ENCODE peak calls at places on chromosomes 2 and 18, in six cellular contexts. One of them, this sample, is unnamed. For H3K4me1, the result is how much of the 10 kb centered on the place peaks cover.

GRCh38 chr2:160227252-160227651 is 27.2 kb upstream of the ITGB6 start:
- DNase-seq in Panc1: no peak
- DNase-seq in spleen: no peak
- DNase-seq in sigmoid colon: no peak
- DNase-seq in transverse colon: peak
- DNase-seq in esophagus muscularis mucosa: no peak
- DNase-seq in this sample: no peak

GRCh38 chr2:196143641-196144236 is 27.6 kb downstream of the STK17B start:
- DNase-seq in transverse colon: no peak
- DNase-seq in Panc1: no peak
- DNase-seq in sigmoid colon: no peak
- DNase-seq in spleen: no peak
- DNase-seq in esophagus muscularis mucosa: no peak
- DNase-seq in this sample: no peak

GRCh38 chr2:128375454-128375853 is 56.8 kb upstream of the HS6ST1 start:
- DNase-seq in Panc1: no peak
- DNase-seq in sigmoid colon: no peak
- DNase-seq in transverse colon: no peak
- DNase-seq in spleen: peak
- DNase-seq in esophagus muscularis mucosa: no peak
- DNase-seq in this sample: peak

GRCh38 chr2:163132850-163133249 is 294.3 kb upstream of the KCNH7 start:
- DNase-seq in spleen: no peak
- DNase-seq in Panc1: no peak
- DNase-seq in esophagus muscularis mucosa: no peak
- DNase-seq in sigmoid colon: no peak
- DNase-seq in transverse colon: no peak
- DNase-seq in this sample: no peak

GRCh38 chr18:21004721-21005120 is 106.9 kb downstream of the ROCK1 start:
- DNase-seq in transverse colon: no peak
- DNase-seq in esophagus muscularis mucosa: no peak
- DNase-seq in spleen: no peak
- DNase-seq in sigmoid colon: no peak
- DNase-seq in Panc1: no peak
- DNase-seq in this sample: no peak

GRCh38 chr18:13620818-13621445 is 105.4 kb downstream of the FAM210A start:
- DNase-seq in transverse colon: no peak
- DNase-seq in sigmoid colon: peak
- DNase-seq in Panc1: no peak
- DNase-seq in esophagus muscularis mucosa: no peak
- DNase-seq in spleen: peak
- DNase-seq in this sample: no peak

GRCh38 chr2:12488365-12488972 is 228.3 kb upstream of the TRIB2 start:
- DNase-seq in sigmoid colon: no peak
- DNase-seq in esophagus muscularis mucosa: no peak
- DNase-seq in Panc1: no peak
- DNase-seq in transverse colon: no peak
- DNase-seq in spleen: peak
- DNase-seq in this sample: no peak

GRCh38 chr2:136510244-136510643 is 255.1 kb upstream of the THSD7B start:
- DNase-seq in transverse colon: no peak
- DNase-seq in sigmoid colon: no peak
- DNase-seq in Panc1: no peak
- DNase-seq in esophagus muscularis mucosa: peak
- DNase-seq in spleen: no peak
- DNase-seq in this sample: no peak

GRCh38 chr2:76688732-76689131 is 833.4 kb downstream of the LRRTM4 start:
- DNase-seq in spleen: no peak
- DNase-seq in transverse colon: no peak
- DNase-seq in sigmoid colon: no peak
- DNase-seq in Panc1: no peak
- DNase-seq in esophagus muscularis mucosa: no peak
- DNase-seq in this sample: no peak

GRCh38 chr18:71327443-71328120 is 1038.7 kb downstream of the SOCS6 start:
- DNase-seq in esophagus muscularis mucosa: no peak
- DNase-seq in sigmoid colon: no peak
- DNase-seq in spleen: no peak
- DNase-seq in Panc1: no peak
- DNase-seq in transverse colon: no peak
- DNase-seq in this sample: no peak

GRCh38 chr18:10926565-10927194 is 222.7 kb downstream of the PIEZO2 start:
- DNase-seq in spleen: no peak
- DNase-seq in esophagus muscularis mucosa: no peak
- DNase-seq in sigmoid colon: no peak
- DNase-seq in transverse colon: no peak
- DNase-seq in Panc1: no peak
- DNase-seq in this sample: no peak

GRCh38 chr2:204550738-204551137 is 5.5 kb downstream of the PARD3B start:
- DNase-seq in spleen: no peak
- DNase-seq in esophagus muscularis mucosa: no peak
- DNase-seq in sigmoid colon: no peak
- DNase-seq in transverse colon: no peak
- DNase-seq in Panc1: no peak
- DNase-seq in this sample: no peak

GRCh38 chr18:62963522-62963921 is 248.2 kb downstream of the PHLPP1 start:
- DNase-seq in sigmoid colon: no peak
- DNase-seq in transverse colon: no peak
- DNase-seq in Panc1: no peak
- DNase-seq in esophagus muscularis mucosa: no peak
- DNase-seq in spleen: no peak
- DNase-seq in this sample: no peak

GRCh38 chr2:225002656-225003045 is 39.6 kb downstream of the DOCK10 start:
- DNase-seq in transverse colon: no peak
- DNase-seq in Panc1: no peak
- DNase-seq in spleen: peak
- DNase-seq in esophagus muscularis mucosa: no peak
- DNase-seq in sigmoid colon: no peak
- DNase-seq in this sample: no peak

GRCh38 chr2:209121691-209122090 is 302.2 kb upstream of the MAP2 start:
- DNase-seq in transverse colon: no peak
- DNase-seq in esophagus muscularis mucosa: no peak
- DNase-seq in Panc1: no peak
- DNase-seq in spleen: no peak
- DNase-seq in sigmoid colon: no peak
- DNase-seq in this sample: no peak

GRCh38 chr18:46609048-46609447 is 48.0 kb downstream of the LOXHD1 start:
- DNase-seq in Panc1: no peak
- DNase-seq in spleen: no peak
- DNase-seq in sigmoid colon: no peak
- DNase-seq in transverse colon: no peak
- DNase-seq in esophagus muscularis mucosa: peak
- DNase-seq in this sample: no peak

GRCh38 chr2:106062627-106063026 is 131.5 kb downstream of the UXS1 start:
- DNase-seq in Panc1: no peak
- DNase-seq in transverse colon: no peak
- DNase-seq in esophagus muscularis mucosa: peak
- DNase-seq in sigmoid colon: no peak
- DNase-seq in spleen: no peak
- DNase-seq in this sample: no peak

GRCh38 chr2:43481927-43482542 is 113.8 kb downstream of the THADA start:
- DNase-seq in spleen: no peak
- DNase-seq in transverse colon: no peak
- DNase-seq in sigmoid colon: no peak
- DNase-seq in esophagus muscularis mucosa: no peak
- DNase-seq in Panc1: no peak
- DNase-seq in this sample: no peak

GRCh38 chr2:137229834-137230233 is 464.5 kb downstream of the THSD7B start:
- DNase-seq in spleen: no peak
- DNase-seq in Panc1: no peak
- DNase-seq in sigmoid colon: no peak
- DNase-seq in transverse colon: no peak
- DNase-seq in esophagus muscularis mucosa: no peak
- DNase-seq in this sample: no peak

DNA sequence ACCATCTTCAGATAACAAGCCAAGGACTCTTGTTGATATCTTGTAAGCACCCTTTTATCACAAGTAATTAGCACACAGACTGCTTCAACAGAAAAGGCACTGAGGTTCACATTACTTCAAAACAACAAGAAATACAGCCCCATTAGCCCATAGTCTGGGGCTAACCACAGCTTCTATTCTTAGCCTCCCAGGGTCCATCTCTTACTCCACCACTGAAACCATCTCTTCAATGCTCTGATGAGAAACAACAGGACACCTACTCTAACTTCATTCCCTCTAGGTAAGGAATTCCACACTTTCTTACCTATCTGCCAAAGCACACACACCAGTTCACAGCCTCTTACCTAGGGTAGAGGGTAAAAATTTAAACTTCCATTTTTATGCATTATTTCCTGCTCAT is 26.4 kb upstream of the CYTIP start:
- DNase-seq in esophagus muscularis mucosa: no peak
- DNase-seq in Panc1: no peak
- DNase-seq in transverse colon: no peak
- DNase-seq in sigmoid colon: no peak
- DNase-seq in spleen: no peak
- DNase-seq in this sample: no peak
- TF ChIP-seq POLR2AphosphoS5 in esophagus muscularis mucosa: no peak
- TF ChIP-seq POLR2AphosphoS5 in Panc1: no peak
- TF ChIP-seq POLR2AphosphoS5 in transverse colon: no peak
- TF ChIP-seq POLR2AphosphoS5 in sigmoid colon: no peak
- TF ChIP-seq POLR2AphosphoS5 in spleen: no peak
- TF ChIP-seq POLR2AphosphoS5 in this sample: no peak

GRCh38 chr2:64607381-64607780 is 46.3 kb downstream of the SERTAD2 start:
- DNase-seq in spleen: no peak
- DNase-seq in esophagus muscularis mucosa: peak
- DNase-seq in Panc1: no peak
- DNase-seq in transverse colon: no peak
- DNase-seq in sigmoid colon: peak
- DNase-seq in this sample: no peak
- H3K4me3 ChIP-seq in spleen: no peak
- H3K4me3 ChIP-seq in esophagus muscularis mucosa: no peak
- H3K4me3 ChIP-seq in Panc1: no peak
- H3K4me3 ChIP-seq in transverse colon: no peak
- H3K4me3 ChIP-seq in sigmoid colon: no peak
- H3K4me3 ChIP-seq in this sample: peak

GRCh38 chr2:239306274-239307220 is 94.3 kb downstream of the HDAC4 start:
- DNase-seq in spleen: peak
- DNase-seq in transverse colon: peak
- DNase-seq in sigmoid colon: peak
- DNase-seq in esophagus muscularis mucosa: no peak
- DNase-seq in Panc1: no peak
- DNase-seq in this sample: peak

GRCh38 chr2:239305771-239306170 is 95.0 kb downstream of the HDAC4 start:
- DNase-seq in esophagus muscularis mucosa: no peak
- DNase-seq in sigmoid colon: peak
- DNase-seq in transverse colon: peak
- DNase-seq in Panc1: no peak
- DNase-seq in spleen: peak
- DNase-seq in this sample: peak

GRCh38 chr2:239308696-239309397 is 92.0 kb downstream of the HDAC4 start:
- DNase-seq in transverse colon: peak
- DNase-seq in spleen: peak
- DNase-seq in esophagus muscularis mucosa: no peak
- DNase-seq in sigmoid colon: peak
- DNase-seq in Panc1: no peak
- DNase-seq in this sample: peak

GRCh38 chr2:239307921-239308620 is 92.7 kb downstream of the HDAC4 start:
- DNase-seq in sigmoid colon: peak
- DNase-seq in esophagus muscularis mucosa: no peak
- DNase-seq in Panc1: no peak
- DNase-seq in transverse colon: peak
- DNase-seq in spleen: peak
- DNase-seq in this sample: no peak

DNA sequence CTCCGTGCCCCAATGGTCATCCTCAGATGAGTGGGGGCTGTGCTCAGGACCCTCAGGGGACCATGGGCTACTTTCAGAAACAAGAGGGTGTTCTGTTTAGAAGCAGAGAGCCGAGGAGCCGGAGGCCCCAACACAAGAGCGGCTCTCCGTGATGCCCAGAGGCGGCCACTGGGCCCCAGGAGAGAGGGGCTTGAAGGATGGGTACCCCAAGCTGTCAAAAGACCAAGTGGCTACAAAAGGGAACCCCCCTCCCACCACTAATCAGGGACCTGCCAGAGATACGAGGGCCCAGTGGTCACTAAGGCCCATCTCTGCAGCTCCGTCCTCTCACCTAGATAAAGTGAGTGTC is 93.6 kb downstream of the HDAC4 start:
- DNase-seq in spleen: peak
- DNase-seq in Panc1: no peak
- DNase-seq in sigmoid colon: no peak
- DNase-seq in esophagus muscularis mucosa: no peak
- DNase-seq in transverse colon: peak
- DNase-seq in this sample: no peak
- H3K4me1 ChIP-seq in spleen: under half
- H3K4me1 ChIP-seq in Panc1: under half
- H3K4me1 ChIP-seq in sigmoid colon: under half
- H3K4me1 ChIP-seq in esophagus muscularis mucosa: half or more
- H3K4me1 ChIP-seq in transverse colon: under half
- H3K4me1 ChIP-seq in this sample: half or more

GRCh38 chr2:19362094-19362649 is 3.7 kb upstream of the OSR1 start:
- DNase-seq in Panc1: no peak
- DNase-seq in esophagus muscularis mucosa: peak
- DNase-seq in transverse colon: no peak
- DNase-seq in sigmoid colon: no peak
- DNase-seq in spleen: no peak
- DNase-seq in this sample: no peak

GRCh38 chr2:19361325-19361990 is 3.0 kb upstream of the OSR1 start:
- DNase-seq in transverse colon: peak
- DNase-seq in Panc1: no peak
- DNase-seq in esophagus muscularis mucosa: peak
- DNase-seq in sigmoid colon: peak
- DNase-seq in spleen: peak
- DNase-seq in this sample: no peak

GRCh38 chr2:19364014-19364413 is 5.6 kb upstream of the OSR1 start:
- DNase-seq in spleen: peak
- DNase-seq in esophagus muscularis mucosa: peak
- DNase-seq in sigmoid colon: no peak
- DNase-seq in transverse colon: no peak
- DNase-seq in Panc1: no peak
- DNase-seq in this sample: no peak

GRCh38 chr2:19363474-19363778 is 5.0 kb upstream of the OSR1 start:
- DNase-seq in transverse colon: no peak
- DNase-seq in spleen: peak
- DNase-seq in Panc1: no peak
- DNase-seq in esophagus muscularis mucosa: peak
- DNase-seq in sigmoid colon: no peak
- DNase-seq in this sample: no peak

DNA sequence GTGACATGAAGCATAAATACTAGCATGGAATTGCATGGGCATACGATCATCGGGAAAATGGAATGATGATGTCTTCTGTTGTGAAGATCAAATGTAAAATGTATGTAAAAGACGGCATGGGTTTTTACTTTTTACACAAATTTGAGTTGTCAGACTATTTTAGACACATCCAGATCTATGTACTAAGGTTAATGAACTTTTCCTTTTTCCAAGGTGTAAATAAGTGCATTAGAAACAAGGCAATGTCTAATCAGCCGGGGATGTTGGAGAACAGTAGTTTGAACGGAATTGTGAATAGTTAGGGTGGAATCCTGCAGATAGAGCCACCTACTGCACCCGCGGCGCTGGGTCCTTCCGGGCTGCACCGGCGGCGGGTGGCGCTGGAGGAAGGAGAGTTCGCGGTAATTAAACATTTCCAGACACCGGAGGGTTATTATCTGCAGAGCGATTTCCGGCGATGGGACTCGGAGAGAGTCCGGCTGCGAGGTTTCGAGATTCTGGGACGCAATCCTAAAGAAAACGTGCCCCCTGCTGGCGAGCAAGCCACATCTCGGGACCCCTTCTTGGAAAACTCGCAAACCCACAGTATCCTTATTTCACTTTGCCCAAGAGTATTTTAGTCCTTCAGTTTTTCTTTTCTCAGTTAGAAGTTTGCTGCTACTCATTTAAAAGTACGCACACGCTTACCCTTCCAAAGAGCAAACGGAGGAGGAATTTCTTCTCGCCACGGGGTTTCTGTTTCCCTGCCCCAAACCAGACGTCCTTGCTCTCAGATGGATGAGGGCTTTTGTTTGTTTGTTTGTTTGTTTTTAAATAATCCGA is 4.4 kb upstream of the OSR1 start:
- DNase-seq in sigmoid colon: peak
- DNase-seq in spleen: peak
- DNase-seq in esophagus muscularis mucosa: peak
- DNase-seq in Panc1: peak
- DNase-seq in transverse colon: peak
- DNase-seq in this sample: peak
- TF ChIP-seq POLR2AphosphoS5 in sigmoid colon: peak
- TF ChIP-seq POLR2AphosphoS5 in spleen: peak
- TF ChIP-seq POLR2AphosphoS5 in esophagus muscularis mucosa: peak
- TF ChIP-seq POLR2AphosphoS5 in Panc1: no peak
- TF ChIP-seq POLR2AphosphoS5 in transverse colon: no peak
- TF ChIP-seq POLR2AphosphoS5 in this sample: peak